ENCODE peak calls at places on chromosomes 2 and 18, in five cellular contexts. One of them, this sample, is unnamed.

GRCh38 chr2:27264253-27264752 is 1.5 kb upstream of the SLC30A3 start:
- DNase-seq in heart left ventricle: no peak
- DNase-seq in A549: no peak
- DNase-seq in endodermal cell: peak
- DNase-seq in thoracic aorta: no peak
- DNase-seq in this sample: no peak

GRCh38 chr2:7633556-7634153 is 716.4 kb downstream of the RNF144A start:
- DNase-seq in heart left ventricle: no peak
- DNase-seq in A549: no peak
- DNase-seq in endodermal cell: no peak
- DNase-seq in thoracic aorta: no peak
- DNase-seq in this sample: no peak

GRCh38 chr18:32777049-32777448 is 4.2 kb upstream of the KLHL14 start:
- DNase-seq in heart left ventricle: no peak
- DNase-seq in A549: no peak
- DNase-seq in endodermal cell: no peak
- DNase-seq in thoracic aorta: no peak
- DNase-seq in this sample: peak

GRCh38 chr2:70647873-70648481 is 94.4 kb upstream of the TGFA start:
- DNase-seq in heart left ventricle: peak
- DNase-seq in A549: peak
- DNase-seq in endodermal cell: peak
- DNase-seq in thoracic aorta: no peak
- DNase-seq in this sample: peak

GRCh38 chr2:105744909-105745853 is at the start of gene NCK2:
- DNase-seq in heart left ventricle: peak
- DNase-seq in A549: no peak
- DNase-seq in endodermal cell: peak
- DNase-seq in thoracic aorta: no peak
- DNase-seq in this sample: peak

GRCh38 chr2:219199470-219200211 is 6.9 kb upstream of the ZFAND2B start:
- DNase-seq in heart left ventricle: no peak
- DNase-seq in A549: no peak
- DNase-seq in endodermal cell: no peak
- DNase-seq in thoracic aorta: no peak
- DNase-seq in this sample: no peak

GRCh38 chr2:144965172-144965571 is 445.3 kb upstream of the ZEB2 start:
- DNase-seq in heart left ventricle: no peak
- DNase-seq in A549: no peak
- DNase-seq in endodermal cell: no peak
- DNase-seq in thoracic aorta: no peak
- DNase-seq in this sample: no peak

GRCh38 chr2:101753207-101753616 is 55.7 kb downstream of the MAP4K4 start:
- DNase-seq in heart left ventricle: no peak
- DNase-seq in A549: no peak
- DNase-seq in endodermal cell: no peak
- DNase-seq in thoracic aorta: no peak
- DNase-seq in this sample: peak

GRCh38 chr2:77831878-77832277 is 309.7 kb upstream of the LRRTM4 start:
- DNase-seq in heart left ventricle: no peak
- DNase-seq in A549: no peak
- DNase-seq in endodermal cell: no peak
- DNase-seq in thoracic aorta: no peak
- DNase-seq in this sample: no peak

GRCh38 chr2:190599546-190600220 is 49.2 kb upstream of the NAB1 start:
- DNase-seq in heart left ventricle: no peak
- DNase-seq in A549: no peak
- DNase-seq in endodermal cell: no peak
- DNase-seq in thoracic aorta: no peak
- DNase-seq in this sample: no peak

GRCh38 chr2:222753251-222753824 is 81.9 kb downstream of the MOGAT1 start:
- DNase-seq in heart left ventricle: peak
- DNase-seq in A549: no peak
- DNase-seq in endodermal cell: no peak
- DNase-seq in thoracic aorta: no peak
- DNase-seq in this sample: peak

GRCh38 chr2:69012310-69013122 is 463 bp upstream of the ANTXR1 start:
- DNase-seq in heart left ventricle: peak
- DNase-seq in A549: peak
- DNase-seq in endodermal cell: no peak
- DNase-seq in thoracic aorta: no peak
- DNase-seq in this sample: peak

GRCh38 chr2:169819106-169819505 is 5.6 kb downstream of the METTL5 start:
- DNase-seq in heart left ventricle: no peak
- DNase-seq in A549: no peak
- DNase-seq in endodermal cell: no peak
- DNase-seq in thoracic aorta: no peak
- DNase-seq in this sample: no peak

GRCh38 chr2:169822785-169823392 is 1.8 kb downstream of the METTL5 start:
- DNase-seq in heart left ventricle: no peak
- DNase-seq in A549: no peak
- DNase-seq in endodermal cell: no peak
- DNase-seq in thoracic aorta: no peak
- DNase-seq in this sample: peak

GRCh38 chr2:169824373-169825333 is at the start of gene METTL5:
- DNase-seq in heart left ventricle: peak
- DNase-seq in A549: peak
- DNase-seq in endodermal cell: peak
- DNase-seq in thoracic aorta: peak
- DNase-seq in this sample: peak

GRCh38 chr2:169823996-169824372 is 721 bp downstream of the METTL5 start:
- DNase-seq in heart left ventricle: no peak
- DNase-seq in A549: no peak
- DNase-seq in endodermal cell: no peak
- DNase-seq in thoracic aorta: no peak
- DNase-seq in this sample: no peak

DNA sequence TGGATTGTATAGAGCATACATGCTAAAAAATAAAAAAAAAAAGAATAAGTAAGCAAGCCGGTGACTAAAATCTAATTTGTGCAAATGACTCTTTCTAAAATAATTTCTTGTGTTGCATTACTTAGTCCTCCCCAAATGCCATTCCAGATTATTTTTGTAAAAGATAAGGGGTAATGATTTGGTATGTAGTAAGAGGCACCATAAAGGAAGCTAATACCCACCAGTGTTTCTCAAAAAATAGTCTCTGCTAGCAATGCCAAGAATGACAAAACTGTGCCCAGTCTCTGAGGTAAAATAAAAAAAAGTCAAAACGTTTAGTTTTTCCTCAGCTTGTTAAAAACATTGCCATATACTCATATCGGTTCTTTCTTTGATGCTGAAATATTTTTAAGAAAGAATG is 2.7 kb downstream of the METTL5 start:
- DNase-seq in heart left ventricle: no peak
- DNase-seq in A549: no peak
- DNase-seq in endodermal cell: no peak
- DNase-seq in thoracic aorta: no peak
- DNase-seq in this sample: peak
- H3K4me3 ChIP-seq in heart left ventricle: no peak
- H3K4me3 ChIP-seq in A549: no peak
- H3K4me3 ChIP-seq in endodermal cell: no peak
- H3K4me3 ChIP-seq in thoracic aorta: peak
- H3K4me3 ChIP-seq in this sample: no peak

DNA sequence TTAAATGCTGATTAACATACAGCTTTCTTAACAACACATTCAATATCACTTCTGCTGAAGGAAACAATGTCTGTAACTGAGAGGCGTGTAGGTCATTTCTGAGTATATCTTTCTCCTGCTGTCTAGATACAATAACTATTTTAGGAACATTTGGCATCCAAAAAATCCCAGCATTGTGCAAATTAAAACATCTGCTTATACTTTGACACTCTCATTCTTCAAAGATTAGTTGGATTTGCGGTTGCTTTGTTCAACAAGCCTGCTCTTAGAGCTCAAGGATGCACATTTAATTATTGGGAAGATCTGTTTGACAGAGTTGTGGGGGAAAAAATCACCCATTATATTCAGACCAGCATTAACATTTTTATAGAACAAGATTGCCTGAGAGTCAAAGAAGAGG is 449.5 kb upstream of the HNRNPA3 start:
- DNase-seq in heart left ventricle: no peak
- DNase-seq in A549: no peak
- DNase-seq in endodermal cell: no peak
- DNase-seq in thoracic aorta: no peak
- DNase-seq in this sample: no peak
- H3K4me3 ChIP-seq in heart left ventricle: no peak
- H3K4me3 ChIP-seq in A549: no peak
- H3K4me3 ChIP-seq in endodermal cell: no peak
- H3K4me3 ChIP-seq in thoracic aorta: no peak
- H3K4me3 ChIP-seq in this sample: no peak

GRCh38 chr18:26637983-26638382 is 89.6 kb upstream of the KCTD1 start:
- DNase-seq in heart left ventricle: no peak
- DNase-seq in A549: no peak
- DNase-seq in endodermal cell: no peak
- DNase-seq in thoracic aorta: no peak
- DNase-seq in this sample: no peak
- H3K4me3 ChIP-seq in heart left ventricle: no peak
- H3K4me3 ChIP-seq in A549: no peak
- H3K4me3 ChIP-seq in endodermal cell: no peak
- H3K4me3 ChIP-seq in thoracic aorta: no peak
- H3K4me3 ChIP-seq in this sample: no peak

DNA sequence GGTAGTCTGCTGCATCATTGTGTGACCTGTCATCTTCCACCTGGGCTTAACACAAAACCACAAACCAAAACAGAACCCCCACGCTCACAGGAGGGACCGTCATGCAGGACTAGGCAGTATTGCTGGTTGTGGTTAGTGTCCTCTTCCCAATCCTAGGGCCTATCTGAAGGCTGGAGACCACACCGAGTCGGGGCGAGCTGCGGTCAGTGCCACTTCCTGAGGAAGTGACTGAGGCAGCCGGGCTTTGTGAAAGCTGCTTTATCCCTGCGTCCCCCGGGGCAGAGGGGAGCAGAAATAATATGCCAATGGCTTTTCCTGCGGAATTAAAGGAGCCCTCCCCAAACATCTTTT is 22.9 kb downstream of the ZNF532 start:
- DNase-seq in heart left ventricle: peak
- DNase-seq in A549: no peak
- DNase-seq in endodermal cell: peak
- DNase-seq in thoracic aorta: no peak
- DNase-seq in this sample: peak
- H3K4me3 ChIP-seq in heart left ventricle: peak
- H3K4me3 ChIP-seq in A549: no peak
- H3K4me3 ChIP-seq in endodermal cell: no peak
- H3K4me3 ChIP-seq in thoracic aorta: peak
- H3K4me3 ChIP-seq in this sample: no peak